ENCODE peak calls at places on chromosome 12, in four cellular contexts. One of them, this sample, is unnamed.
A peak's percentile ranks its signal among the peaks of the same experiment; 100 is the strongest.

GRCh38 chr12:43856932-43857331 is 21.1 kb downstream of the TMEM117 start:
- DNase-seq in HCT116: no peak
- DNase-seq in SK-N-SH: no peak
- DNase-seq in HepG2: no peak
- DNase-seq in this sample: no peak

GRCh38 chr12:1217191-1217949 is 226.3 kb downstream of the ERC1 start:
- DNase-seq in HCT116: no peak
- DNase-seq in SK-N-SH: peak; percentile 6
- DNase-seq in HepG2: no peak
- DNase-seq in this sample: no peak

GRCh38 chr12:632102-632696 is 31.0 kb downstream of the NINJ2 start:
- DNase-seq in HCT116: no peak
- DNase-seq in SK-N-SH: no peak
- DNase-seq in HepG2: peak; percentile 93
- DNase-seq in this sample: no peak

GRCh38 chr12:32455607-32456063 is 56.3 kb downstream of the FGD4 start:
- DNase-seq in HCT116: peak; percentile 45
- DNase-seq in SK-N-SH: peak; percentile 56
- DNase-seq in HepG2: peak; percentile 55
- DNase-seq in this sample: peak; percentile 31

GRCh38 chr12:63154560-63154959 is 3.6 kb upstream of the AVPR1A start:
- DNase-seq in HCT116: no peak
- DNase-seq in SK-N-SH: no peak
- DNase-seq in HepG2: no peak
- DNase-seq in this sample: no peak

GRCh38 chr12:12128665-12129064 is 57.9 kb downstream of the BCL2L14 start:
- DNase-seq in HCT116: no peak
- DNase-seq in SK-N-SH: no peak
- DNase-seq in HepG2: no peak
- DNase-seq in this sample: no peak

GRCh38 chr12:57898308-57898970 is 42.9 kb upstream of the ATP23 start:
- DNase-seq in HCT116: no peak
- DNase-seq in SK-N-SH: no peak
- DNase-seq in HepG2: no peak
- DNase-seq in this sample: no peak

GRCh38 chr12:5898874-5899273 is 46.2 kb downstream of the ANO2 start:
- DNase-seq in HCT116: no peak
- DNase-seq in SK-N-SH: no peak
- DNase-seq in HepG2: no peak
- DNase-seq in this sample: no peak

GRCh38 chr12:98743362-98743953 is 98.4 kb downstream of the APAF1 start:
- DNase-seq in HCT116: peak; percentile 21
- DNase-seq in SK-N-SH: peak; percentile 68
- DNase-seq in HepG2: peak; percentile 30
- DNase-seq in this sample: peak; percentile 36

GRCh38 chr12:41368006-41368405 is 179.9 kb downstream of the PDZRN4 start:
- DNase-seq in HCT116: peak; percentile 7
- DNase-seq in SK-N-SH: no peak
- DNase-seq in HepG2: no peak
- DNase-seq in this sample: no peak

GRCh38 chr12:7806863-7807487 is 17.8 kb downstream of the NANOG start:
- DNase-seq in HCT116: peak; percentile 61
- DNase-seq in SK-N-SH: peak; percentile 66
- DNase-seq in HepG2: peak; percentile 64
- DNase-seq in this sample: peak; percentile 74

GRCh38 chr12:59164991-59165718 is 244.9 kb upstream of the LRIG3 start:
- DNase-seq in HCT116: peak; percentile 16
- DNase-seq in SK-N-SH: peak; percentile 4
- DNase-seq in HepG2: peak; percentile 13
- DNase-seq in this sample: no peak

GRCh38 chr12:94660436-94660835 is 10.1 kb upstream of the TMCC3 start:
- DNase-seq in HCT116: no peak
- DNase-seq in SK-N-SH: no peak
- DNase-seq in HepG2: no peak
- DNase-seq in this sample: no peak

GRCh38 chr12:109739747-109740693 is 26.4 kb downstream of the FAM222A start:
- DNase-seq in HCT116: no peak
- DNase-seq in SK-N-SH: peak; percentile 59
- DNase-seq in HepG2: no peak
- DNase-seq in this sample: peak; percentile 68

GRCh38 chr12:56150563-56150962 is 1.8 kb upstream of the MYL6B start:
- DNase-seq in HCT116: no peak
- DNase-seq in SK-N-SH: no peak
- DNase-seq in HepG2: no peak
- DNase-seq in this sample: no peak

GRCh38 chr12:127823801-127824200 is 443.2 kb upstream of the TMEM132C start:
- DNase-seq in HCT116: no peak
- DNase-seq in SK-N-SH: no peak
- DNase-seq in HepG2: no peak
- DNase-seq in this sample: no peak

DNA sequence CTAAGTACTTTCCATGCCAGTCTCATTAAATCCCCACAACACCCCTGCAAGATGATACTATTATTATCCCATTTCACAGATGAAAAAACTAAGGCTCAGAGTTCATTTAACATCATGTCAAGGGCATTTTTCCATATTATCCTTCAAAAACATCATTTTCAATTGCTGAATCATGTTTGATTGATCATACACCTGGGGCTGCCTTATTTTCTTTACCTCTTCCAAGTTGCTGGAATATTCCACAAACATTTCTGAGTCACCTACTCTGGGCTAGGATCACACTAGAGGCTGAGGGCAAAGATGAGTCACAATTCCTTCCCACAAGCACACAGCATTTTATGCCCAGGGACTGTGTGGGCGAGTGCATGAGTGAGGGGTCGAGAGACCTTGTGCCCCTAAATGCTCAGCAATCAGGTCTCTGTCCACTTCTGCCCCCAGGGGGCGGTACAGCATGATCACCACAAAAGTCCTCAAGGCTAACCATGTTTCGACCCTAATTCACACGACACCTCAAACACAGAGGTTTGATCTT is 14.1 kb upstream of the TMEM119 start:
- DNase-seq in HCT116: peak; percentile 72
- DNase-seq in SK-N-SH: peak; percentile 56
- DNase-seq in HepG2: peak; percentile 44
- DNase-seq in this sample: peak; percentile 77
- TF ChIP-seq ELF1 in HCT116: no peak
- TF ChIP-seq ELF1 in SK-N-SH: no peak
- TF ChIP-seq ELF1 in HepG2: no peak
- TF ChIP-seq ELF1 in this sample: no peak

GRCh38 chr12:64650762-64651161 is 40.5 kb downstream of the RASSF3 start:
- DNase-seq in HCT116: no peak
- DNase-seq in SK-N-SH: no peak
- DNase-seq in HepG2: no peak
- DNase-seq in this sample: no peak
- TF ChIP-seq ELF1 in HCT116: no peak
- TF ChIP-seq ELF1 in SK-N-SH: no peak
- TF ChIP-seq ELF1 in HepG2: no peak
- TF ChIP-seq ELF1 in this sample: no peak

GRCh38 chr12:30863839-30864238 is 62.7 kb upstream of the TSPAN11 start:
- DNase-seq in HCT116: no peak
- DNase-seq in SK-N-SH: no peak
- DNase-seq in HepG2: no peak
- DNase-seq in this sample: no peak
- TF ChIP-seq ELF1 in HCT116: no peak
- TF ChIP-seq ELF1 in SK-N-SH: no peak
- TF ChIP-seq ELF1 in HepG2: no peak
- TF ChIP-seq ELF1 in this sample: no peak

GRCh38 chr12:123075092-123075491 is 75.8 kb downstream of the PITPNM2 start:
- DNase-seq in HCT116: no peak
- DNase-seq in SK-N-SH: no peak
- DNase-seq in HepG2: no peak
- DNase-seq in this sample: no peak

GRCh38 chr12:123076604-123077297 is 74.1 kb downstream of the PITPNM2 start:
- DNase-seq in HCT116: no peak
- DNase-seq in SK-N-SH: peak; percentile 31
- DNase-seq in HepG2: no peak
- DNase-seq in this sample: no peak

GRCh38 chr12:123073962-123074801 is 76.7 kb downstream of the PITPNM2 start:
- DNase-seq in HCT116: no peak
- DNase-seq in SK-N-SH: no peak
- DNase-seq in HepG2: no peak
- DNase-seq in this sample: no peak

GRCh38 chr12:123077298-123078113 is 73.4 kb downstream of the PITPNM2 start:
- DNase-seq in HCT116: no peak
- DNase-seq in SK-N-SH: no peak
- DNase-seq in HepG2: no peak
- DNase-seq in this sample: no peak

DNA sequence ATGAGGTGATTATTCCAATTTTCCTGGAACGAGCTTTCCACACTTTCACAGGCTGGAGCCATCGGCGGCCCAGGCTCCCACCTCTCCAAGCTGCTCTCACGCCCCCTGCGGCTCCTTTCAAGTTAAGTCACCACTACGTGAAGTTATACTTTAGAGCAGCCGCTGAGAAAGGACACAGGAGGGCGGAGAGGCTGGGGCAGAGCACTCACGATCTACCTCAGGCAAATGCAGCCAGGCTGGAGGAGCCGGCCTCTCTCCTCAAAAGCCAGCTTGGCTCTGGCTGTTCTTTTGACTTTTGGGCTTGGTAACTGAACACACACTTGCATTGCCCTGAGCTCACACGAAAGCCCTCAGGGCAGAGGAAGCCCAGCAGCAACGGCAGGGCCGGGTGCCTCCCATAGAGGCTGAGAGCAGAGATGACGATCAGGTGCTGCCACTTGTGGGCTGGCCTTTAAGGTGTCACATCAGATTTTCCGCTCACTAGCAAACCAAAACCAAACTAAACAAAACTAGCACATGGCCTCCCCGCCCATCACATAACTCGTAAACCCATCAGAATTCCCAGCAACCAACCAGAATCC is 75.2 kb downstream of the PITPNM2 start:
- DNase-seq in HCT116: no peak
- DNase-seq in SK-N-SH: no peak
- DNase-seq in HepG2: peak; percentile 78
- DNase-seq in this sample: peak; percentile 58
- TF ChIP-seq ELF1 in HCT116: no peak
- TF ChIP-seq ELF1 in SK-N-SH: no peak
- TF ChIP-seq ELF1 in HepG2: no peak
- TF ChIP-seq ELF1 in this sample: no peak

DNA sequence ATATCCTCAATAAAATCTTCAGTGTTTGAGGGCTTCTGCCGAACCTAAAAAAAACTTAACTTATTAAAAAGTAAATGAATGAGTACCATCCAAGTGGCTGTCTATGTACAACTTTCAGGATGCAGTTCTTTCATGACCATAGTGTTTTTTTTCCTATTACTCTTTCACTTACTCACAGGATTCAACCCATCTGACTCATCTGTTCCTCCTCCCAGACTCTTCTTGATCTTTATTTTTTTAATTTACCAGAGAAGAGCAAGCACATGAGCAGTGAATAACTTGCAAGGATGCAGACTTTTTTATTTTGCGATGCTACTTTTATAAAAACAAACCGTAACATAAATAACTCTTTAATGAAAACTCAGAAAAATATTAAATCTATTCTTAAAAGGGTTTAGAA is 24.5 kb downstream of the RECQL start:
- DNase-seq in HCT116: no peak
- DNase-seq in SK-N-SH: no peak
- DNase-seq in HepG2: no peak
- DNase-seq in this sample: no peak
- TF ChIP-seq ELF1 in HCT116: no peak
- TF ChIP-seq ELF1 in SK-N-SH: no peak
- TF ChIP-seq ELF1 in HepG2: no peak
- TF ChIP-seq ELF1 in this sample: no peak

DNA sequence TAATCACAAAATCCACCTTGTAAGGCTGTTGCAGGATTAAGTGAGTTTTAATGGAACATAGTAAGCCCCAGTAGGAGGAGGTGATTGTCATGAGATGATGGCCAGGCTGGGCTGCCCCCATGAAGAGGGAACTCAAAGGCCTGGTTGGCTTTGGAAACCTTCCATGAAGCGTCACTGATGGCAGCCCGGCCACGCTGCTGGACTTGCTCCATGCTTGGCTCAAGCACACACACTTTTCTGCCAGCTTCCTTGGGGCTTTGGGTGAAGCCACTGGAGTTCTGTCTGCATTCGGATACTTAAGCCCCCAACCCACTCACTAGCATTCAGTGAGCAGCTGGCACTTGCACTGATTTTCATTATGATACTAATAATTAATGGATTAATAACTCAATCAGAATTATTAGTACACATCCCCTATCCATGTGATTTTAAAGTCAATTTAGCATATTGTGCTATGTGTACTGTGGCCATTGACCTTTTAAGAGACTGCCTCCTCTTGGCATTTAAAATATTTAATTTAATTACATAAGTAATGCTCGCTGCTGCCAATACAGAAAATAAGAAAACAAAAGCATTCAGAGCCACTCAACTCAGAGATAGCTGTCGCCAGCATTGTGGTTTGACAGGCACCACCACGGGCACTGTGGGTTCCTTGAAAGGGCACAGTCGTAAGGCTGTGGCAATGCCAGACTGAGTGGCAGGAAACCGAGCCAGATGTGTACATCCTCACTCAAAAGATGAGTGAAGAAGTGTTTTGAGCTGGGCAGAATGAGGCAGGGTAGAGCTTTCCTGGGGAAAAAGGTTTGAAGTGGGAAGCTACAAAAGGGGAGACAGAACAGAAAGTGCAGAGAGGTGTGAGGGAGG is 15.9 kb downstream of the KRT85 start:
- DNase-seq in HCT116: no peak
- DNase-seq in SK-N-SH: no peak
- DNase-seq in HepG2: no peak
- DNase-seq in this sample: no peak
- TF ChIP-seq ELF1 in HCT116: no peak
- TF ChIP-seq ELF1 in SK-N-SH: no peak
- TF ChIP-seq ELF1 in HepG2: no peak
- TF ChIP-seq ELF1 in this sample: no peak

GRCh38 chr12:47822863-47823262 is 3.2 kb upstream of the HDAC7 start:
- DNase-seq in HCT116: no peak
- DNase-seq in SK-N-SH: no peak
- DNase-seq in HepG2: no peak
- DNase-seq in this sample: no peak

GRCh38 chr12:47824629-47825028 is 4.9 kb upstream of the HDAC7 start:
- DNase-seq in HCT116: no peak
- DNase-seq in SK-N-SH: no peak
- DNase-seq in HepG2: no peak
- DNase-seq in this sample: no peak

GRCh38 chr12:47823422-47824086 is 3.9 kb upstream of the HDAC7 start:
- DNase-seq in HCT116: no peak
- DNase-seq in SK-N-SH: no peak
- DNase-seq in HepG2: no peak
- DNase-seq in this sample: no peak

GRCh38 chr12:47824198-47824597 is 4.5 kb upstream of the HDAC7 start:
- DNase-seq in HCT116: no peak
- DNase-seq in SK-N-SH: no peak
- DNase-seq in HepG2: no peak
- DNase-seq in this sample: no peak

DNA sequence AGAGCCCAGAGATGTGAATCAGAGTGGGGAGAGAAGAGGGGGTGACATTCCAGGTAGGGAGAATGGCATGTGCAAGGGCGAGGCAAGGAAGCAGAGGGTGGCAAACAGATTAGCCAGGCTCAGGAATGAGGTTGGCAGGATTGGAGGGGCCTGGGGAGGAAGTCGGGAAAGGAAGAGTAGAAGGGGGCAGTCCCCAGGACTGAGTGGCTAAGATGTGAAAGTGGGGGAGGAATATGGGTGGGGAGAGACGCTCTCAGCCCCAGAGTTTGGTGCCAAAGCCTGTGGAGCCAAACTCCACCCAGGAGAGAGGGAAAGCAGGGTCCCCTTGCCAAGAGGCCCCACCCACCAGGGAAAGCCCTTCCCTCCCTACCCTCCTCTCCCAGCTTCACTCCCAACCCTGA is 5.5 kb upstream of the HDAC7 start:
- DNase-seq in HCT116: no peak
- DNase-seq in SK-N-SH: no peak
- DNase-seq in HepG2: no peak
- DNase-seq in this sample: no peak
- TF ChIP-seq ELF1 in HCT116: no peak
- TF ChIP-seq ELF1 in SK-N-SH: no peak
- TF ChIP-seq ELF1 in HepG2: no peak
- TF ChIP-seq ELF1 in this sample: no peak

GRCh38 chr12:96814200-96814599 is 92.9 kb upstream of the NEDD1 start:
- DNase-seq in HCT116: no peak
- DNase-seq in SK-N-SH: no peak
- DNase-seq in HepG2: no peak
- DNase-seq in this sample: no peak
- TF ChIP-seq ELF1 in HCT116: no peak
- TF ChIP-seq ELF1 in SK-N-SH: no peak
- TF ChIP-seq ELF1 in HepG2: no peak
- TF ChIP-seq ELF1 in this sample: no peak